ENCODE peak calls at places on chromosomes 13 and 19, in seven cellular contexts. One of them, this sample, is unnamed.

GRCh38 chr19:2540646-2541454 is 64.9 kb downstream of the GADD45B start:
- DNase-seq in T-helper 1 cell: no peak
- DNase-seq in SJSA1: peak
- DNase-seq in EL: peak
- DNase-seq in HuH-7: peak
- DNase-seq in NCI-H1436: no peak
- DNase-seq in posterior cingulate gyrus: no peak
- DNase-seq in this sample: no peak

GRCh38 chr19:2049741-2050348 is 1.2 kb downstream of the MKNK2 start:
- DNase-seq in T-helper 1 cell: no peak
- DNase-seq in SJSA1: peak
- DNase-seq in EL: peak
- DNase-seq in HuH-7: peak
- DNase-seq in NCI-H1436: peak
- DNase-seq in posterior cingulate gyrus: peak
- DNase-seq in this sample: peak

GRCh38 chr19:1837625-1838105 is 10.6 kb downstream of the REXO1 start:
- DNase-seq in T-helper 1 cell: no peak
- DNase-seq in SJSA1: no peak
- DNase-seq in EL: peak
- DNase-seq in HuH-7: peak
- DNase-seq in NCI-H1436: no peak
- DNase-seq in posterior cingulate gyrus: no peak
- DNase-seq in this sample: no peak

GRCh38 chr19:52492991-52493470 is 34.4 kb upstream of the ZNF808 start:
- DNase-seq in T-helper 1 cell: no peak
- DNase-seq in SJSA1: no peak
- DNase-seq in EL: no peak
- DNase-seq in HuH-7: no peak
- DNase-seq in NCI-H1436: no peak
- DNase-seq in posterior cingulate gyrus: no peak
- DNase-seq in this sample: no peak

GRCh38 chr13:29125145-29125933 is 305.2 kb downstream of the MTUS2 start:
- DNase-seq in T-helper 1 cell: no peak
- DNase-seq in SJSA1: no peak
- DNase-seq in EL: no peak
- DNase-seq in HuH-7: no peak
- DNase-seq in NCI-H1436: no peak
- DNase-seq in posterior cingulate gyrus: no peak
- DNase-seq in this sample: no peak

GRCh38 chr19:4083677-4084546 is 17.2 kb upstream of the ZBTB7A start:
- DNase-seq in T-helper 1 cell: no peak
- DNase-seq in SJSA1: no peak
- DNase-seq in EL: no peak
- DNase-seq in HuH-7: no peak
- DNase-seq in NCI-H1436: no peak
- DNase-seq in posterior cingulate gyrus: no peak
- DNase-seq in this sample: no peak

GRCh38 chr13:91592050-91593014 is 193.9 kb downstream of the GPC5 start:
- DNase-seq in T-helper 1 cell: no peak
- DNase-seq in SJSA1: no peak
- DNase-seq in EL: no peak
- DNase-seq in HuH-7: no peak
- DNase-seq in NCI-H1436: no peak
- DNase-seq in posterior cingulate gyrus: no peak
- DNase-seq in this sample: no peak

GRCh38 chr13:85170372-85170771 is 628.8 kb downstream of the SLITRK6 start:
- DNase-seq in T-helper 1 cell: no peak
- DNase-seq in SJSA1: no peak
- DNase-seq in EL: no peak
- DNase-seq in HuH-7: no peak
- DNase-seq in NCI-H1436: no peak
- DNase-seq in posterior cingulate gyrus: no peak
- DNase-seq in this sample: no peak

GRCh38 chr19:50969413-50969760 is at the start of gene KLK6:
- DNase-seq in T-helper 1 cell: no peak
- DNase-seq in SJSA1: no peak
- DNase-seq in EL: no peak
- DNase-seq in HuH-7: no peak
- DNase-seq in NCI-H1436: no peak
- DNase-seq in posterior cingulate gyrus: peak
- DNase-seq in this sample: peak

GRCh38 chr19:10855879-10856522 is 7.8 kb downstream of the C19orf38 start:
- DNase-seq in T-helper 1 cell: no peak
- DNase-seq in SJSA1: no peak
- DNase-seq in EL: peak
- DNase-seq in HuH-7: no peak
- DNase-seq in NCI-H1436: no peak
- DNase-seq in posterior cingulate gyrus: no peak
- DNase-seq in this sample: no peak